ENCODE peak calls at places on chromosomes 2 and 18, in ten cellular contexts. E is effector CD4-positive, alpha-beta T cell; V is cardiac fibroblast; X is LHCN-M2; C is hypothalamus; B is posterior vena cava; J is RWPE1; R is M059J; U is HuH-7.5; A is activated CD8-positive, alpha-beta T cell treated with anti-CD3 and anti-CD28 coated beads, Interleukin-2, amount 10 ng/mL, durations not matched to agents 7 days and 5 days. N is an unnamed sample.

GRCh38 chr18:58175122-58175687 is 131.2 kb downstream of the NEDD4L start:
- DNase-seq in E (no peak), V (no peak), X (no peak), C (no peak), B (no peak), J (no peak), R (no peak), U (no peak), A (no peak), N (no peak)

GRCh38 chr18:35581555-35582309 is at the start of gene GALNT1:
- DNase-seq in E (no peak), V (peak), X (no peak), C (no peak), B (peak), J (no peak), R (peak), U (peak), A (peak), N (no peak)

GRCh38 chr2:181054843-181055242 is 74.4 kb downstream of the UBE2E3 start:
- DNase-seq in E (no peak), V (peak), X (no peak), C (no peak), B (no peak), J (no peak), R (no peak), U (no peak), A (no peak), N (no peak)

GRCh38 chr2:232333361-232334135 is 45.0 kb upstream of the ALPP start:
- DNase-seq in E (no peak), V (peak), X (no peak), C (no peak), B (peak), J (peak), R (no peak), U (peak), A (no peak), N (peak)

GRCh38 chr18:58449366-58449935 is 179.4 kb downstream of the ALPK2 start:
- DNase-seq in E (no peak), V (no peak), X (peak), C (no peak), B (no peak), J (no peak), R (peak), U (no peak), A (no peak), N (no peak)

GRCh38 chr18:74303936-74304335 is 11.7 kb upstream of the C18orf63 start:
- DNase-seq in E (no peak), V (peak), X (peak), C (no peak), B (no peak), J (no peak), R (peak), U (no peak), A (no peak), N (no peak)

GRCh38 chr2:152615177-152615576 is 102.1 kb downstream of the PRPF40A start:
- DNase-seq in E (no peak), V (no peak), X (no peak), C (no peak), B (no peak), J (no peak), R (no peak), U (no peak), A (no peak), N (peak)

GRCh38 chr2:96207778-96208143 is 866 bp downstream of the STARD7 start:
- DNase-seq in E (no peak), V (no peak), X (no peak), C (no peak), B (no peak), J (no peak), R (peak), U (no peak), A (peak), N (no peak)

GRCh38 chr2:169172076-169172735 is 102.8 kb downstream of the DHRS9 start:
- DNase-seq in E (no peak), V (no peak), X (no peak), C (no peak), B (no peak), J (no peak), R (no peak), U (no peak), A (no peak), N (no peak)

GRCh38 chr2:174711206-174711605 is 53.1 kb downstream of the CHRNA1 start:
- DNase-seq in E (no peak), V (peak), X (peak), C (no peak), B (no peak), J (no peak), R (peak), U (no peak), A (no peak), N (no peak)

GRCh38 chr2:38115216-38116012 is 39.5 kb upstream of the CYP1B1 start:
- DNase-seq in E (peak), V (peak), X (peak), C (no peak), B (peak), J (peak), R (peak), U (peak), A (peak), N (peak)